ENCODE peak calls at places on chromosomes 13 and 19, in seven cellular contexts. One of them, this sample, is unnamed.

GRCh38 chr19:28349604-28350003 is 863.3 kb downstream of the UQCRFS1 start:
- DNase-seq in testis: no peak
- DNase-seq in uterus: no peak
- DNase-seq in transverse colon: no peak
- DNase-seq in adrenal gland: no peak
- DNase-seq in gastrocnemius medialis: no peak
- DNase-seq in heart left ventricle: no peak
- DNase-seq in this sample: no peak

GRCh38 chr13:24244802-24245201 is 64.6 kb upstream of the C1QTNF9 start:
- DNase-seq in gastrocnemius medialis: no peak
- DNase-seq in transverse colon: peak
- DNase-seq in adrenal gland: no peak
- DNase-seq in testis: no peak
- DNase-seq in heart left ventricle: no peak
- DNase-seq in uterus: no peak
- DNase-seq in this sample: no peak

GRCh38 chr13:25731511-25731910 is 320.3 kb downstream of the SHISA2 start:
- DNase-seq in transverse colon: no peak
- DNase-seq in heart left ventricle: no peak
- DNase-seq in testis: no peak
- DNase-seq in uterus: no peak
- DNase-seq in gastrocnemius medialis: no peak
- DNase-seq in adrenal gland: no peak
- DNase-seq in this sample: no peak

GRCh38 chr19:45424191-45425058 is 708 bp upstream of the ERCC1 start:
- DNase-seq in transverse colon: peak
- DNase-seq in gastrocnemius medialis: peak
- DNase-seq in testis: peak
- DNase-seq in adrenal gland: peak
- DNase-seq in heart left ventricle: peak
- DNase-seq in uterus: peak
- DNase-seq in this sample: peak

GRCh38 chr19:55132453-55133129 is 15.2 kb upstream of the PPP1R12C start:
- DNase-seq in gastrocnemius medialis: no peak
- DNase-seq in adrenal gland: no peak
- DNase-seq in transverse colon: no peak
- DNase-seq in uterus: no peak
- DNase-seq in heart left ventricle: no peak
- DNase-seq in testis: no peak
- DNase-seq in this sample: no peak

GRCh38 chr13:66899955-66900354 is 330.2 kb downstream of the PCDH9 start:
- DNase-seq in uterus: no peak
- DNase-seq in gastrocnemius medialis: no peak
- DNase-seq in adrenal gland: no peak
- DNase-seq in heart left ventricle: no peak
- DNase-seq in transverse colon: no peak
- DNase-seq in testis: no peak
- DNase-seq in this sample: no peak

GRCh38 chr19:49672131-49672919 is 4.7 kb upstream of the PRMT1 start:
- DNase-seq in transverse colon: peak
- DNase-seq in testis: peak
- DNase-seq in uterus: peak
- DNase-seq in heart left ventricle: peak
- DNase-seq in gastrocnemius medialis: peak
- DNase-seq in adrenal gland: peak
- DNase-seq in this sample: peak

GRCh38 chr13:113211774-113212173 is 2.4 kb downstream of the CUL4A start:
- DNase-seq in uterus: no peak
- DNase-seq in gastrocnemius medialis: no peak
- DNase-seq in transverse colon: no peak
- DNase-seq in adrenal gland: no peak
- DNase-seq in testis: no peak
- DNase-seq in heart left ventricle: no peak
- DNase-seq in this sample: no peak

GRCh38 chr19:15922021-15922420 is 12.3 kb downstream of the CYP4F11 start:
- DNase-seq in heart left ventricle: no peak
- DNase-seq in transverse colon: no peak
- DNase-seq in adrenal gland: no peak
- DNase-seq in gastrocnemius medialis: no peak
- DNase-seq in testis: no peak
- DNase-seq in uterus: no peak
- DNase-seq in this sample: no peak

GRCh38 chr13:95323930-95324662 is 22.8 kb upstream of the ABCC4 start:
- DNase-seq in transverse colon: no peak
- DNase-seq in testis: no peak
- DNase-seq in heart left ventricle: no peak
- DNase-seq in gastrocnemius medialis: no peak
- DNase-seq in uterus: no peak
- DNase-seq in adrenal gland: no peak
- DNase-seq in this sample: no peak

GRCh38 chr13:57582032-57582431 is 49.5 kb upstream of the PCDH17 start:
- DNase-seq in heart left ventricle: no peak
- DNase-seq in transverse colon: no peak
- DNase-seq in testis: no peak
- DNase-seq in gastrocnemius medialis: no peak
- DNase-seq in adrenal gland: no peak
- DNase-seq in uterus: no peak
- DNase-seq in this sample: peak

GRCh38 chr19:30224689-30225606 is 147.2 kb upstream of the ZNF536 start:
- DNase-seq in transverse colon: no peak
- DNase-seq in gastrocnemius medialis: no peak
- DNase-seq in heart left ventricle: no peak
- DNase-seq in uterus: no peak
- DNase-seq in adrenal gland: peak
- DNase-seq in testis: peak
- DNase-seq in this sample: peak

GRCh38 chr19:56764296-56764695 is 76.2 kb downstream of the PEG3 start:
- DNase-seq in adrenal gland: no peak
- DNase-seq in heart left ventricle: no peak
- DNase-seq in testis: no peak
- DNase-seq in gastrocnemius medialis: no peak
- DNase-seq in transverse colon: no peak
- DNase-seq in uterus: no peak
- DNase-seq in this sample: no peak

GRCh38 chr19:18173572-18174294 is at the start of gene IFI30:
- DNase-seq in uterus: peak
- DNase-seq in adrenal gland: peak
- DNase-seq in testis: peak
- DNase-seq in transverse colon: peak
- DNase-seq in heart left ventricle: peak
- DNase-seq in gastrocnemius medialis: peak
- DNase-seq in this sample: peak

GRCh38 chr13:74036373-74036772 is 97.8 kb downstream of the KLF12 start:
- DNase-seq in transverse colon: no peak
- DNase-seq in adrenal gland: no peak
- DNase-seq in uterus: no peak
- DNase-seq in heart left ventricle: no peak
- DNase-seq in gastrocnemius medialis: no peak
- DNase-seq in testis: no peak
- DNase-seq in this sample: no peak

GRCh38 chr19:56880592-56881190 is 40.2 kb upstream of the PEG3 start:
- DNase-seq in gastrocnemius medialis: no peak
- DNase-seq in uterus: no peak
- DNase-seq in adrenal gland: no peak
- DNase-seq in testis: no peak
- DNase-seq in transverse colon: no peak
- DNase-seq in heart left ventricle: no peak
- DNase-seq in this sample: no peak

GRCh38 chr13:105363747-105364177 is 1171.7 kb downstream of the EFNB2 start:
- DNase-seq in testis: no peak
- DNase-seq in heart left ventricle: no peak
- DNase-seq in transverse colon: no peak
- DNase-seq in gastrocnemius medialis: no peak
- DNase-seq in adrenal gland: no peak
- DNase-seq in uterus: no peak
- DNase-seq in this sample: no peak

DNA sequence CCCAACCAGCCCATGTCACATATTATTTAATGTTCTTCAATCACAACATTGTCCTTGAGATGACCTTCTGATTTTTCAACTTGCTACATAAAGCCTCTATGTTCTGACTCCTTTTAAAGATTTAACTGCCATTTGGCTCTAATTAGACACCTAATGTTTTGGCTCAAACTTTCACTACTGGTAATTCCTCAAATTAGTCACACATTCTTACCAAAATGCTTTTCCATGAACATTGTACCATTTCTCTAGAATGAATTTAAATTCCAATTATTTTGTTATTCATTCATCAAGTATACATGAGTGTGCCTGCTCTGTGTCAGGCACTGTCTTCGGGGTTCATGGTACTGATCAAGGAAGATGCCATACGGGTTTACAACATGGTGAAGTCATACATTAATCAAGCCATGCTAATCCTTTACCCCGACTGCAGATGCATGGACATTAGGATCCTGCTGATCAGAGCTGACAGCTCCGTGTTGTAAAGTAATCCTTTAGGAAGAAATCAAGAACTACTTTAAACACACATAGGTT is 69.1 kb upstream of the POSTN start:
- DNase-seq in heart left ventricle: no peak
- DNase-seq in transverse colon: no peak
- DNase-seq in adrenal gland: no peak
- DNase-seq in testis: no peak
- DNase-seq in uterus: no peak
- DNase-seq in gastrocnemius medialis: no peak
- DNase-seq in this sample: no peak
- TF ChIP-seq POLR2A in heart left ventricle: no peak
- TF ChIP-seq POLR2A in transverse colon: no peak
- TF ChIP-seq POLR2A in adrenal gland: no peak
- TF ChIP-seq POLR2A in testis: no peak
- TF ChIP-seq POLR2A in uterus: no peak
- TF ChIP-seq POLR2A in gastrocnemius medialis: no peak
- TF ChIP-seq POLR2A in this sample: no peak

DNA sequence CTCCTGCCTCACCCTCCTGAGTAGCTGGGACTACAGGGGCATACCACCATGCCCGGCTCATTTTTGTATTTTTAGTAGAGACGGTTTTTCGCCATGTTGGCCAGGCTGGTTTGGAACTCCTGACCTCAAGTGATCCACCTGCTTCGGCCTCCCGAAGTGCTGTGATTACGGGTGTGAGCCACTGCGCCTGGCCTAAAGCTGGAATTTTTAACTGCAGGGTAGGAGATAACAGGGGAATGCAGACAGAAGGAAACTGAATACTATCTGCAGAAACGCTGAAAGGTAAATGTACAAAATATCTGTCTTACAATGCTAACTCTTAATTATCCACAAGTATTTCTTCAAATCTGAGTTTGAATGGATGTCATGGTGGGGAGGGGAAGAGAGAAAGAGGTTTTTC is 13.8 kb downstream of the TMTC4 start:
- DNase-seq in gastrocnemius medialis: no peak
- DNase-seq in testis: no peak
- DNase-seq in uterus: no peak
- DNase-seq in adrenal gland: no peak
- DNase-seq in heart left ventricle: no peak
- DNase-seq in transverse colon: no peak
- DNase-seq in this sample: no peak
- H3K27ac ChIP-seq in gastrocnemius medialis: no peak
- H3K27ac ChIP-seq in testis: no peak
- H3K27ac ChIP-seq in uterus: no peak
- H3K27ac ChIP-seq in adrenal gland: no peak
- H3K27ac ChIP-seq in heart left ventricle: no peak
- H3K27ac ChIP-seq in transverse colon: no peak
- H3K27ac ChIP-seq in this sample: no peak

GRCh38 chr13:34578917-34579316 is 363.2 kb upstream of the NBEA start:
- DNase-seq in heart left ventricle: no peak
- DNase-seq in gastrocnemius medialis: no peak
- DNase-seq in transverse colon: no peak
- DNase-seq in uterus: no peak
- DNase-seq in testis: no peak
- DNase-seq in adrenal gland: no peak
- DNase-seq in this sample: no peak
- TF ChIP-seq CTCF in heart left ventricle: no peak
- TF ChIP-seq CTCF in gastrocnemius medialis: no peak
- TF ChIP-seq CTCF in transverse colon: no peak
- TF ChIP-seq CTCF in uterus: no peak
- TF ChIP-seq CTCF in testis: no peak
- TF ChIP-seq CTCF in adrenal gland: no peak
- TF ChIP-seq CTCF in this sample: no peak

GRCh38 chr13:29922281-29922821 is 71.9 kb upstream of the UBL3 start:
- DNase-seq in gastrocnemius medialis: no peak
- DNase-seq in transverse colon: no peak
- DNase-seq in testis: no peak
- DNase-seq in uterus: no peak
- DNase-seq in adrenal gland: no peak
- DNase-seq in heart left ventricle: no peak
- DNase-seq in this sample: no peak
- TF ChIP-seq POLR2A in gastrocnemius medialis: no peak
- TF ChIP-seq POLR2A in transverse colon: no peak
- TF ChIP-seq POLR2A in testis: no peak
- TF ChIP-seq POLR2A in uterus: no peak
- TF ChIP-seq POLR2A in adrenal gland: no peak
- TF ChIP-seq POLR2A in heart left ventricle: no peak
- TF ChIP-seq POLR2A in this sample: no peak

GRCh38 chr13:30874111-30874510 is 32.0 kb upstream of the MEDAG start:
- DNase-seq in heart left ventricle: no peak
- DNase-seq in adrenal gland: no peak
- DNase-seq in transverse colon: no peak
- DNase-seq in testis: no peak
- DNase-seq in gastrocnemius medialis: no peak
- DNase-seq in uterus: no peak
- DNase-seq in this sample: no peak

GRCh38 chr13:30872195-30872594 is 33.9 kb upstream of the MEDAG start:
- DNase-seq in transverse colon: no peak
- DNase-seq in uterus: no peak
- DNase-seq in testis: no peak
- DNase-seq in gastrocnemius medialis: no peak
- DNase-seq in adrenal gland: no peak
- DNase-seq in heart left ventricle: no peak
- DNase-seq in this sample: no peak

GRCh38 chr13:30872685-30873443 is 33.2 kb upstream of the MEDAG start:
- DNase-seq in uterus: peak
- DNase-seq in transverse colon: no peak
- DNase-seq in adrenal gland: peak
- DNase-seq in testis: peak
- DNase-seq in heart left ventricle: no peak
- DNase-seq in gastrocnemius medialis: peak
- DNase-seq in this sample: peak

GRCh38 chr13:30873519-30873918 is 32.6 kb upstream of the MEDAG start:
- DNase-seq in uterus: no peak
- DNase-seq in adrenal gland: no peak
- DNase-seq in testis: no peak
- DNase-seq in transverse colon: no peak
- DNase-seq in gastrocnemius medialis: no peak
- DNase-seq in heart left ventricle: no peak
- DNase-seq in this sample: no peak

GRCh38 chr13:30874561-30874960 is 31.5 kb upstream of the MEDAG start:
- DNase-seq in transverse colon: no peak
- DNase-seq in gastrocnemius medialis: no peak
- DNase-seq in adrenal gland: no peak
- DNase-seq in heart left ventricle: no peak
- DNase-seq in testis: no peak
- DNase-seq in uterus: no peak
- DNase-seq in this sample: no peak
- H3K27ac ChIP-seq in transverse colon: no peak
- H3K27ac ChIP-seq in gastrocnemius medialis: no peak
- H3K27ac ChIP-seq in adrenal gland: no peak
- H3K27ac ChIP-seq in heart left ventricle: no peak
- H3K27ac ChIP-seq in testis: no peak
- H3K27ac ChIP-seq in uterus: peak
- H3K27ac ChIP-seq in this sample: no peak

This sample was measured in sigmoid colon.